ENCODE peak calls at places on chromosomes 16 and 17, in six cellular contexts. T is foreskin fibroblast, W is AG04450, R is mucosa of descending colon, X is lower leg skin, Z is ovary. V is an unnamed sample.

GRCh38 chr17:76935331-76935730 is 67.1 kb downstream of the MGAT5B start:
- DNase-seq in X (no peak), W (no peak), T (peak), Z (no peak), R (no peak), V (peak)

GRCh38 chr17:57830880-57831279 is 19.0 kb downstream of the MRPS23 start:
- DNase-seq in Z (no peak), X (no peak), R (no peak), W (no peak), T (no peak), V (no peak)

GRCh38 chr17:56891751-56892150 is 22.1 kb downstream of the TRIM25 start:
- DNase-seq in T (no peak), X (peak), R (peak), W (no peak), Z (no peak), V (no peak)

GRCh38 chr17:41511130-41511529 is 5.7 kb upstream of the KRT13 start:
- DNase-seq in R (peak), W (no peak), T (no peak), Z (no peak), X (no peak), V (no peak)

GRCh38 chr17:72122668-72123495 is 2.1 kb downstream of the SOX9 start:
- DNase-seq in X (peak), Z (no peak), R (peak), W (no peak), T (peak), V (peak)

GRCh38 chr16:55832788-55833583 is at the start of gene CES1:
- DNase-seq in Z (peak), R (peak), W (no peak), X (peak), T (no peak), V (no peak)

GRCh38 chr16:2937170-2937569 is 25.4 kb downstream of the FLYWCH1 start:
- DNase-seq in X (no peak), Z (no peak), R (no peak), T (no peak), W (no peak), V (no peak)

GRCh38 chr16:22728167-22728836 is 85.7 kb upstream of the HS3ST2 start:
- DNase-seq in R (no peak), T (no peak), Z (no peak), W (no peak), X (no peak), V (no peak)

GRCh38 chr16:68972008-68972407 is 128.7 kb downstream of the TANGO6 start:
- DNase-seq in Z (no peak), R (no peak), W (no peak), X (no peak), T (no peak), V (no peak)

GRCh38 chr16:16928532-16929101 is 542.1 kb downstream of the XYLT1 start:
- DNase-seq in X (no peak), W (no peak), Z (no peak), R (no peak), T (no peak), V (no peak)

GRCh38 chr17:49990921-49991320 is 4.1 kb downstream of the DLX3 start:
- DNase-seq in Z (no peak), R (no peak), T (no peak), X (peak), W (no peak), V (no peak)

GRCh38 chr16:66522816-66523590 is 26.9 kb downstream of the TK2 start:
- DNase-seq in T (no peak), X (peak), W (no peak), R (no peak), Z (no peak), V (no peak)

GRCh38 chr16:66520406-66521194 is 29.3 kb downstream of the TK2 start:
- DNase-seq in R (no peak), X (peak), T (no peak), W (no peak), Z (no peak), V (no peak)

GRCh38 chr16:66523861-66524354 is 26.0 kb downstream of the TK2 start:
- DNase-seq in R (no peak), W (no peak), T (no peak), X (peak), Z (no peak), V (no peak)

GRCh38 chr16:66521227-66521626 is 28.7 kb downstream of the TK2 start:
- DNase-seq in R (no peak), Z (no peak), T (no peak), W (no peak), X (peak), V (no peak)

DNA sequence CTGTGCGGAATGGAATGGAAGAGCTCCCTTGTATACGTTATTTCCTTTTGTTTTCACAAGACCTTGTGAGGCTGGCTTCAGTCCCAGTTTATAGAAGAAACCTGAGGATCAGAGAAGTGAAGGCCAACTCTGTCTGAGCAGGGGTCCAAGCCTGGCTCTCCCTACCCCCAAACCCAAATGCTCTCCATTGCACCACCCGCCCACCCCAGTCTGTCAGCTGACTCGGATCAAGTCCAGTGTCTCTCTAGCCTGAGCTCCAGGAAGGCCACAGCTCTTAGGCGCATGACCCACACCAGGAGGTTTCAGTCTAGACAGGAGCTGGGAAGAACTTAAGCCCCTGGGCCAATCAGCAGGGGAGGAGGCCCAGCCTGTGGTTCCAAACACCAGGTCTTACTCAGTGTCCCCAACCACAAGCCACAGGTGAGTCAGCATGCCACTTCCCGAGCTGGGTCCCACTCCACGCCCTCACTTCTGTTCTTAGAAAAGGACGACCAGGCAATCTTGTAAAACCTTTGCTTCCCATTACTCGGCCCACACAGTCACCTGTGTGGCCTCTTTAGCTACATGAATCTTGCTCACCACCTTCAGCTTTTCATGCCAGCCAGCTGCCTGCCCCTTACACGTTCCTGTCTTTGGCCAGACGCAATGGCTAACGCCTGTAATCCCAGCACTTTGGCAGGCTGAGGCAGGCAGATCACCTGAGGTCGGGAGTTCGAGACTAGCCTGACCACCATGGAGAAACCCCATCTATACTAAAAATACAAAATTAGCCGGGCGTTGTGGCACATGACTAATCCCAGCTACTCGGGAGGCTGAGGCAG is 27.8 kb downstream of the TK2 start:
- DNase-seq in Z (no peak), W (no peak), T (peak), R (peak), X (peak), V (peak)
- H3K4me3 ChIP-seq in Z (no peak), W (no peak), T (no peak), R (no peak), X (no peak), V (no peak)

GRCh38 chr17:48056879-48057278 is 8.7 kb downstream of the NFE2L1 start:
- DNase-seq in R (no peak), T (no peak), X (no peak), Z (no peak), W (no peak), V (no peak)
- H3K4me3 ChIP-seq in R (no peak), T (no peak), X (no peak), Z (no peak), W (no peak), V (no peak)

GRCh38 chr17:8326591-8327583 is 12.8 kb upstream of the ODF4 start:
- DNase-seq in W (no peak), T (no peak), X (no peak), Z (peak), R (no peak), V (peak)
- H3K4me3 ChIP-seq in W (peak), T (peak), X (peak), Z (peak), R (no peak), V (peak)

DNA sequence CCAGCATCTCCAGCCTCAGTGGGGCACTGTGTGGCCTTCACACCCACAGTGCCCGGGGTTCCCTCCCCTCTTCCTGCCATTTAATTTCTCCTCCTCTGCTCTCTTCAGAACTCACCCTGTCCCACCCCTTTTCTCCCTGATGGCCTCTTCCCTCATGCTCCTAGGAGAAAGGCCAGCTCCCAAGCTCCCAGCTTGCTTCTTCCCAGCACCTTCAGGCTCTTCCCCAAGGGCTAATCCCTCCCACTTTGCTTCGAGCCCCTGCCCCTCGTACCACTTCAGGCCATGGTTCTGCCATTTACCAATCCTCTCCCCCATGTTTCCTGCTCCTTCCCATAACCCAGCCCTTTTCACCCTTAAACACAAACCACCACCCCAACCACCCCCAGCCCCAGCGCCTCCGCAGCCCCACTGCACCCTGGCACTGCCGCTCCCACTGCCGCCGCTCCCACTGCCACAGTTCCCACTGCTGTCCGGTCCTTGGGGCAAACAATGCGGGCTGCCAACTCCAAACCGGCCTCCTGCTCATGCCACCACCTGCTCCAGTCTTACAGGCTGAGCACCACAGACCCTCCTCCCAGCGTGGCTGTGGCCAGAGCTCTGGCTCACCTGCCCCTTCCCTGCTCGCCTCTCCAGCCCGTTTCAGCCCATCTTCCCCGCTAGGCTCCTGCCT is 28.6 kb downstream of the ADAM11 start:
- DNase-seq in W (no peak), R (no peak), Z (no peak), X (no peak), T (no peak), V (no peak)
- H3K4me3 ChIP-seq in W (no peak), R (no peak), Z (no peak), X (no peak), T (no peak), V (no peak)

GRCh38 chr17:29138991-29139682 is 41.1 kb downstream of the MYO18A start:
- DNase-seq in T (no peak), R (peak), X (no peak), W (no peak), Z (peak), V (no peak)
- H3K4me3 ChIP-seq in T (peak), R (no peak), X (no peak), W (peak), Z (no peak), V (no peak)

GRCh38 chr16:25163683-25164082 is 52.1 kb downstream of the LCMT1 start:
- DNase-seq in Z (no peak), R (no peak), W (no peak), T (no peak), X (no peak), V (no peak)

GRCh38 chr16:25161753-25162152 is 50.2 kb downstream of the LCMT1 start:
- DNase-seq in T (no peak), X (no peak), R (no peak), Z (no peak), W (no peak), V (no peak)

DNA sequence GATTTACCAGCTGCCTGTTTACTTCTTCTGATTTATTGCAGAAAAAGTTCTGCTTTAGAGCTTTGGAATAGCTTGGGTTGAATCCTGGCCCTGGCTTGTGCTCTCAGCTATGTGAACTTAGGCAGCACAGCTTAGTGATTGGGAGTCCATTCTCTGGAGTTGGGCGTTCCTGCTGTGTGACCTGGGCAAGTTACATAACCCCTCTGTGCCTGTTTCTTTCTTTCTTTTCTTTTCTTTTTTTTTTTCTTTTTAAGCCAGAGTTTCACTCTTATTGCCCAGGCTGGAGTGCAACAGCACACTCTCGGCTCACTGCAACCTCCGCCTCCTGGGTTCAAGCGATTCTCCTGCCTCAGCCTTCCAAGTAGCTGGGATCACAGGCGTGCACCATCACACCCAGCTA is 51.5 kb upstream of the AQP8 start:
- DNase-seq in W (no peak), Z (no peak), R (no peak), X (no peak), T (no peak), V (no peak)
- H3K4me3 ChIP-seq in W (no peak), Z (no peak), R (no peak), X (no peak), T (no peak), V (no peak)

DNA sequence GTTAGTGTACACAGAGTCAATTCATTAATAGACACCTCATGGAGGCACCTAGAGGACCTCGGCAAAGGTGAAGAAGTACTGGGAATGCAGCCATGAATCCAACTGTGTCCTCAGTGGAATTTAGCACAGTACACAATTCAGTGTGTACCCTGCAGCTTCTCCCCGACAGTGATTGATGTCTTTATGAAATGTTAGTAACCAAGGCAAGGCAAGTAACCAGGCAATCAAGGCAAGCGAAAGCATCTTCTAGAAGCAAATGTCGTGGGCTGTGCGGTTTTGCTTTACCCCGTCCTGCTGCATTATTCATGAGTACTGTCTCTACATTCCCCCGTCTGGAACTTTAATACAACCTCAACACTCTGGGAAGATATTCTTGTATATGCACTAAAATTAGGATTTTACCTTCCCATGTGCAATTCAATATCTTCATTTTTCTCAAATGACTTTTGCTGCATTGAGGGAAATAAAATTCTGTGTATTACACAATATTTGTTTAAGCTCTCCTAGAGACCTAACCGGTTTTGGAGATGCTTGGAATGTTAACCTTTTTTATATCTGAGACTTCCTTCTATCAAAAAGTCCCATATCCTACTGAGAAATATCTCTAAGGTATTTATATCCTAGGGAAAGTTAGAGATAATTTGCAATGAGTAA is 52.1 kb upstream of the ADORA2B start:
- DNase-seq in T (no peak), W (no peak), X (peak), R (no peak), Z (no peak), V (peak)
- H3K4me3 ChIP-seq in T (no peak), W (no peak), X (no peak), R (no peak), Z (no peak), V (no peak)

DNA sequence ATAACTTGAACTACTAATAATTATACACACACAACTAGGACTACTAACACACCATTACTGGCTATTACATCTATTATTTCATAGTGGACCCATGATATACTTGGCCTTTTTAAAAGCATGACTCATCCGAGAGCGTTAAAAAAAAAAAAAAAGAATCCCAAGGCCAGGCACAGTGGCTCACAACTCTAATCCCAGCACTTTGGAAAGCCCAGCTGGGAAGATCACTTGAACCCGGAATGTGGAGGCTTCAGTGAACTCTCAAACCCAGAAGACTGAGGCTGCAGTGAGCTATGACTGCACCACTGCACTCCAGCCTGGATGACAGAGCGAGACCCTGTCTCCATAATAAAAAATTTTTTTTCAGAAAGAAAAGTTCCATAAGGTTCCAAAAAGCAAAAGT is 3.1 kb downstream of the GLG1 start:
- DNase-seq in W (no peak), Z (no peak), T (no peak), X (no peak), R (no peak), V (peak)
- H3K4me3 ChIP-seq in W (no peak), Z (no peak), T (no peak), X (no peak), R (no peak), V (no peak)

DNA sequence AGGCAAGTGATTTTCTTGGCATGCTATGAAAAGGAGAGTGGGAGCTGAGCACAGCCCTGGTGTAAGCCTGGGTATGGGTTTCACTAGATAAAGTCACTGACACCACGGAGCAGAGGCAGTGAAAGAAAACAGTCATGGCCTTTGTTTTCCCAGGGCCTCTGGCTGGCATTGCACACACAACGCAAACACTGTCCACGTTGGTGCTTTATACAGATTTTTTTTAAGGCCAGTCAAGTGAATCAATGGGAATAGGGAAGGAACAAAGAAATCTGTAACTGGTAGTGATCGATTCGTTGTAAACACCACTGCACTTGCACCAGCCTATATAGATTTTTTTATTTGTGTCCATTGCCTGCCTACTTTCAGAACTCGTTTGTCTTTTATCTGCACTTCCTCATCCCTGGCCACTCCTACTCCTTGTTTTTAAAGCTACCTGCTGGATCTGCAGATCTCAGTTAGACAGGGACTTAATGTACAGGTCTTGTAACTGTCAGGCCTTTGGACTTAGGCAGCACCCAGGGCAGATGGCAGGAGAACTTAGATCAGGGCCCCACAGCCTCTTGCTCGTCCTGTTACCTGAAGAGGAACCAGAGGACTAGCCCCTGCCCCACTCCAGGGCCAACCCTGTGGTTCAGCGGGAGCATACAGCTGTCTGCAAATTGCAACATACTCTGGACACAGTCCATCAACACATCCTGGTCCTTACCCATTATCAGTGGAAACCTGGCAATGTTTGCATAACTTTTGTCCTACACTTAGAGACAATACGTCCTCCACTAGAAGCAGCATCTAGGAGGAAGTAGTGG is 10.6 kb upstream of the TMIGD1 start:
- DNase-seq in Z (peak), W (no peak), T (peak), X (no peak), R (peak), V (peak)
- H3K4me3 ChIP-seq in Z (no peak), W (no peak), T (no peak), X (no peak), R (no peak), V (no peak)